ENCODE peak calls at places on chromosome 10, in nine cellular contexts. One of them, this sample, is unnamed.

GRCh38 chr10:126519188-126519587 is 130.9 kb upstream of the ADAM12 start:
- DNase-seq in neural crest cell: no peak
- DNase-seq in EH: no peak
- DNase-seq in stimulated activated CD4-positive, alpha-beta T cell treated with anti-CD3 and anti-CD28 coated beads, Interleukin-2, amount 100 ng/mL, for 4 hours: no peak
- DNase-seq in AG08395: no peak
- DNase-seq in psoas muscle: no peak
- DNase-seq in hypothalamus: no peak
- DNase-seq in HT-29: no peak
- DNase-seq in HS-5: no peak
- DNase-seq in this sample: no peak

GRCh38 chr10:11853468-11853867 is 30.3 kb downstream of the PROSER2 start:
- DNase-seq in stimulated activated CD4-positive, alpha-beta T cell treated with anti-CD3 and anti-CD28 coated beads, Interleukin-2, amount 100 ng/mL, for 4 hours: no peak
- DNase-seq in EH: no peak
- DNase-seq in hypothalamus: no peak
- DNase-seq in neural crest cell: no peak
- DNase-seq in HS-5: no peak
- DNase-seq in HT-29: no peak
- DNase-seq in psoas muscle: no peak
- DNase-seq in AG08395: no peak
- DNase-seq in this sample: no peak

GRCh38 chr10:84860855-84861254 is 532.5 kb downstream of the CCSER2 start:
- DNase-seq in HT-29: no peak
- DNase-seq in stimulated activated CD4-positive, alpha-beta T cell treated with anti-CD3 and anti-CD28 coated beads, Interleukin-2, amount 100 ng/mL, for 4 hours: no peak
- DNase-seq in EH: no peak
- DNase-seq in psoas muscle: no peak
- DNase-seq in AG08395: no peak
- DNase-seq in hypothalamus: no peak
- DNase-seq in HS-5: no peak
- DNase-seq in neural crest cell: no peak
- DNase-seq in this sample: no peak

GRCh38 chr10:123491692-123492415 is 174.3 kb upstream of the GPR26 start:
- DNase-seq in HT-29: no peak
- DNase-seq in psoas muscle: no peak
- DNase-seq in EH: no peak
- DNase-seq in HS-5: no peak
- DNase-seq in AG08395: no peak
- DNase-seq in stimulated activated CD4-positive, alpha-beta T cell treated with anti-CD3 and anti-CD28 coated beads, Interleukin-2, amount 100 ng/mL, for 4 hours: no peak
- DNase-seq in hypothalamus: no peak
- DNase-seq in neural crest cell: no peak
- DNase-seq in this sample: no peak

GRCh38 chr10:111083222-111084095 is 6.6 kb downstream of the ADRA2A start:
- DNase-seq in AG08395: no peak
- DNase-seq in HT-29: no peak
- DNase-seq in HS-5: no peak
- DNase-seq in psoas muscle: no peak
- DNase-seq in stimulated activated CD4-positive, alpha-beta T cell treated with anti-CD3 and anti-CD28 coated beads, Interleukin-2, amount 100 ng/mL, for 4 hours: no peak
- DNase-seq in neural crest cell: no peak
- DNase-seq in hypothalamus: no peak
- DNase-seq in EH: no peak
- DNase-seq in this sample: no peak

GRCh38 chr10:101042667-101043355 is 11.8 kb downstream of the SFXN3 start:
- DNase-seq in HS-5: peak
- DNase-seq in stimulated activated CD4-positive, alpha-beta T cell treated with anti-CD3 and anti-CD28 coated beads, Interleukin-2, amount 100 ng/mL, for 4 hours: peak
- DNase-seq in EH: peak
- DNase-seq in HT-29: peak
- DNase-seq in neural crest cell: peak
- DNase-seq in psoas muscle: peak
- DNase-seq in AG08395: peak
- DNase-seq in hypothalamus: peak
- DNase-seq in this sample: peak

GRCh38 chr10:99329238-99329890 is at the start of gene CNNM1:
- DNase-seq in EH: peak
- DNase-seq in neural crest cell: peak
- DNase-seq in AG08395: peak
- DNase-seq in HS-5: peak
- DNase-seq in psoas muscle: peak
- DNase-seq in hypothalamus: peak
- DNase-seq in HT-29: no peak
- DNase-seq in stimulated activated CD4-positive, alpha-beta T cell treated with anti-CD3 and anti-CD28 coated beads, Interleukin-2, amount 100 ng/mL, for 4 hours: peak
- DNase-seq in this sample: no peak

GRCh38 chr10:32958992-32959703 is 1.1 kb upstream of the ITGB1 start:
- DNase-seq in AG08395: no peak
- DNase-seq in HT-29: peak
- DNase-seq in EH: no peak
- DNase-seq in psoas muscle: no peak
- DNase-seq in HS-5: no peak
- DNase-seq in neural crest cell: no peak
- DNase-seq in hypothalamus: no peak
- DNase-seq in stimulated activated CD4-positive, alpha-beta T cell treated with anti-CD3 and anti-CD28 coated beads, Interleukin-2, amount 100 ng/mL, for 4 hours: no peak
- DNase-seq in this sample: no peak

GRCh38 chr10:52322323-52322722 is 8.2 kb downstream of the DKK1 start:
- DNase-seq in AG08395: no peak
- DNase-seq in HS-5: no peak
- DNase-seq in stimulated activated CD4-positive, alpha-beta T cell treated with anti-CD3 and anti-CD28 coated beads, Interleukin-2, amount 100 ng/mL, for 4 hours: no peak
- DNase-seq in EH: no peak
- DNase-seq in neural crest cell: no peak
- DNase-seq in hypothalamus: no peak
- DNase-seq in psoas muscle: no peak
- DNase-seq in HT-29: no peak
- DNase-seq in this sample: no peak

GRCh38 chr10:101557541-101557940 is 30.5 kb downstream of the POLL start:
- DNase-seq in HS-5: no peak
- DNase-seq in hypothalamus: no peak
- DNase-seq in neural crest cell: no peak
- DNase-seq in AG08395: no peak
- DNase-seq in EH: no peak
- DNase-seq in psoas muscle: no peak
- DNase-seq in stimulated activated CD4-positive, alpha-beta T cell treated with anti-CD3 and anti-CD28 coated beads, Interleukin-2, amount 100 ng/mL, for 4 hours: no peak
- DNase-seq in HT-29: no peak
- DNase-seq in this sample: no peak

GRCh38 chr10:24720096-24720495 is 3.6 kb downstream of the ARHGAP21 start:
- DNase-seq in psoas muscle: no peak
- DNase-seq in EH: no peak
- DNase-seq in HS-5: no peak
- DNase-seq in stimulated activated CD4-positive, alpha-beta T cell treated with anti-CD3 and anti-CD28 coated beads, Interleukin-2, amount 100 ng/mL, for 4 hours: no peak
- DNase-seq in HT-29: no peak
- DNase-seq in neural crest cell: no peak
- DNase-seq in hypothalamus: no peak
- DNase-seq in AG08395: no peak
- DNase-seq in this sample: no peak